ENCODE peak calls at places on chromosomes 11 and 22, in seven cellular contexts. N, J, U, E, T, D and Y are unnamed samples.

GRCh38 chr11:8098879-8099278 is 17.9 kb downstream of the TUB start:
- DNase-seq in N (peak; percentile 63), J (peak; percentile 33), U (no peak), E (no peak), T (no peak), D (no peak), Y (no peak)

GRCh38 chr11:78921517-78921916 is 346.9 kb upstream of the NARS2 start:
- DNase-seq in N (no peak), J (no peak), U (no peak), E (no peak), T (no peak), D (no peak), Y (no peak)

GRCh38 chr11:133833899-133834296 is 11.4 kb downstream of the SPATA19 start:
- DNase-seq in N (peak; percentile 69), J (no peak), U (no peak), E (no peak), T (no peak), D (no peak), Y (no peak)

GRCh38 chr11:6724013-6724412 is 40.9 kb upstream of the MRPL17 start:
- DNase-seq in N (no peak), J (no peak), U (no peak), E (no peak), T (no peak), D (no peak), Y (no peak)

GRCh38 chr11:75516886-75517285 is 8.9 kb downstream of the GDPD5 start:
- DNase-seq in N (no peak), J (no peak), U (no peak), E (no peak), T (no peak), D (no peak), Y (no peak)

GRCh38 chr11:111718436-111719325 is 47.5 kb downstream of the PPP2R1B start:
- DNase-seq in N (no peak), J (peak; percentile 91), U (no peak), E (no peak), T (no peak), D (no peak), Y (no peak)

GRCh38 chr11:13289081-13289480 is 11.5 kb downstream of the BMAL1 start:
- DNase-seq in N (no peak), J (peak; percentile 43), U (no peak), E (no peak), T (no peak), D (no peak), Y (no peak)

GRCh38 chr11:84476581-84476980 is 1150.6 kb downstream of the DLG2 start:
- DNase-seq in N (no peak), J (no peak), U (no peak), E (no peak), T (no peak), D (no peak), Y (no peak)

GRCh38 chr11:92892769-92893168 is 76.7 kb upstream of the MTNR1B start:
- DNase-seq in N (no peak), J (no peak), U (no peak), E (no peak), T (no peak), D (no peak), Y (no peak)

GRCh38 chr11:81839016-81839415 is 894.6 kb downstream of the FAM181B start:
- DNase-seq in N (no peak), J (no peak), U (no peak), E (no peak), T (no peak), D (no peak), Y (no peak)

GRCh38 chr22:30564766-30565118 is 9.7 kb downstream of the GAL3ST1 start:
- DNase-seq in N (no peak), J (no peak), U (no peak), E (no peak), T (no peak), D (no peak), Y (no peak)

GRCh38 chr11:92698742-92699141 is 270.7 kb upstream of the MTNR1B start:
- DNase-seq in N (no peak), J (no peak), U (no peak), E (no peak), T (no peak), D (no peak), Y (no peak)

GRCh38 chr22:31332010-31332409 is 14.1 kb downstream of the PATZ1 start:
- DNase-seq in N (no peak), J (no peak), U (no peak), E (no peak), T (no peak), D (no peak), Y (no peak)

GRCh38 chr22:33971561-33971961 is 51.3 kb upstream of the LARGE1 start:
- DNase-seq in N (no peak), J (no peak), U (no peak), E (no peak), T (no peak), D (no peak), Y (no peak)

GRCh38 chr11:19472679-19473078 is 231.9 kb upstream of the E2F8 start:
- DNase-seq in N (no peak), J (no peak), U (no peak), E (no peak), T (no peak), D (no peak), Y (no peak)

GRCh38 chr22:22825213-22825593 is 62.4 kb upstream of the IGLL5 start:
- DNase-seq in N (no peak), J (no peak), U (no peak), E (no peak), T (no peak), D (no peak), Y (no peak)

GRCh38 chr11:22671751-22672150 is 5.3 kb downstream of the GAS2 start:
- DNase-seq in N (no peak), J (peak; percentile 3), U (no peak), E (no peak), T (no peak), D (no peak), Y (no peak)

GRCh38 chr11:123233280-123233977 is 38.4 kb upstream of the CLMP start:
- DNase-seq in N (no peak), J (no peak), U (no peak), E (no peak), T (no peak), D (no peak), Y (no peak)

GRCh38 chr11:123233978-123234340 is 38.9 kb upstream of the CLMP start:
- DNase-seq in N (no peak), J (no peak), U (no peak), E (no peak), T (no peak), D (no peak), Y (no peak)

GRCh38 chr11:123228489-123229163 is 33.6 kb upstream of the CLMP start:
- DNase-seq in N (no peak), J (no peak), U (no peak), E (no peak), T (no peak), D (no peak), Y (no peak)

GRCh38 chr11:123231777-123232176 is 36.7 kb upstream of the CLMP start:
- DNase-seq in N (no peak), J (no peak), U (no peak), E (no peak), T (no peak), D (no peak), Y (no peak)

GRCh38 chr11:123231263-123231662 is 36.2 kb upstream of the CLMP start:
- DNase-seq in N (no peak), J (peak; percentile 86), U (no peak), E (no peak), T (no peak), D (no peak), Y (no peak)
- H3K4me1 ChIP-seq in N (no peaks in the 10 kb centered on the region), J (peaks cover 29% of the 10 kb centered on the region), U (no peaks in the 10 kb centered on the region), E (peaks cover 26% of the 10 kb centered on the region), T (no peaks in the 10 kb centered on the region), D (peaks cover 4% of the 10 kb centered on the region), Y (peaks cover 8% of the 10 kb centered on the region)

GRCh38 chr11:96696736-96697135 is 306.9 kb downstream of the JRKL start:
- DNase-seq in N (no peak), J (no peak), U (no peak), E (no peak), T (no peak), D (no peak), Y (no peak)
- TF ChIP-seq POLR2A in N (no peak), J (no peak), U (no peak), E (no peak), T (no peak), D (no peak), Y (no peak)

GRCh38 chr11:33311680-33312079 is 54.5 kb downstream of the HIPK3 start:
- DNase-seq in N (no peak), J (no peak), U (no peak), E (no peak), T (no peak), D (no peak), Y (no peak)
- H3K4me1 ChIP-seq in N (no peaks in the 10 kb centered on the region), J (peaks cover 4% of the 10 kb centered on the region), U (peaks cover 3% of the 10 kb centered on the region), E (peaks cover 14% of the 10 kb centered on the region), T (no peaks in the 10 kb centered on the region), D (peaks cover 9% of the 10 kb centered on the region), Y (peaks cover 57% of the 10 kb centered on the region)

GRCh38 chr22:20393705-20394476 is at the start of gene ZNF74:
- DNase-seq in N (peak; percentile 95), J (peak; percentile 88), U (peak; percentile 87), E (peak; percentile 90), T (peak; percentile 77), D (peak; percentile 91), Y (peak; percentile 93)
- TF ChIP-seq POLR2A in N (no peak), J (peak; percentile 55), U (peak; percentile 63), E (peak; percentile 36), T (peak; percentile 92), D (peak; percentile 46), Y (peak; percentile 78)

GRCh38 chr11:41461057-41461681 is 1.7 kb upstream of the LRRC4C start:
- DNase-seq in N (no peak), J (no peak), U (no peak), E (no peak), T (peak; percentile 1), D (no peak), Y (no peak)

GRCh38 chr11:41459602-41460405 is at the start of gene LRRC4C:
- DNase-seq in N (no peak), J (no peak), U (no peak), E (no peak), T (no peak), D (no peak), Y (peak; percentile 2)

GRCh38 chr11:41456288-41456687 is 3.2 kb downstream of the LRRC4C start:
- DNase-seq in N (no peak), J (no peak), U (no peak), E (no peak), T (no peak), D (no peak), Y (peak; percentile 16)

DNA sequence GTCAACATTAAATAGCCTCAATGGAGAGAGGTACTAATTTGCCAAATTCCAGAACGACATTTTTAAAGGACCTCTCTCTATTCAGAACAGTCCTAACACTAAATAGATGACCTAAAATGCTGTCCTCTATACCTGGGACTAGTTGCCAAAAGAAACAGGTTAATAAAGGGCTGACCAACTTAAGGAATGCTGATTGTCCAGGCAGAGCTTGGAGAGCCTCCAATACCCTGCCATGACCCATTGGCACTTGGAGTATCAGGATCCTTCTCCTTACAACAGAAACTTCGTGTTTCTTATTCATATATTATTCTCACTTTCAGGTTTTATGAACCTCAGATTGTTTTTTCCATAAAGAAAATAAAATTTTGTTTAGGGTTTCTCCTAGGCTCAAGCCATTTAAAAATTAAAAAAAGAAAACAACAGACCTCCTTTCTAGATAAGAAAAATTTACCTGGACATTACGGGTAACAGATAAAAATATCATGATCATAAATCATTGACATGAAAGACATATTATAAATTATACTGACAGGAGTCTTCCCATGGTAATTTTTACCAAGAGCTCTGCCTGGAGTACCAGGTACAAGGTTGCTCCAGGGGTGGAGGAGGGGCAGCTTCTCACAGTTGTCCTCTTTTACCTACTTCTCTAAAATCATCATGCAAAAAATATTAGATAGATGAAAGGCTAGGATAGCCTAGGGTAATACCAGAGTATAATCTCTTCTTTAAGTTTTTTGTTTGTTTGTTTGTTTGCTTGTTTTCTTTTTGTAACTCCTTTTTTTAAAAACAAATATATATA is 2.0 kb downstream of the LRRC4C start:
- DNase-seq in N (no peak), J (no peak), U (no peak), E (no peak), T (no peak), D (no peak), Y (peak; percentile 87)
- H3K4me1 ChIP-seq in N (no peaks in the 10 kb centered on the region), J (no peaks in the 10 kb centered on the region), U (no peaks in the 10 kb centered on the region), E (peaks cover 9% of the 10 kb centered on the region), T (no peaks in the 10 kb centered on the region), D (no peaks in the 10 kb centered on the region), Y (peaks cover 9% of the 10 kb centered on the region)